ENCODE peak calls at places on chromosomes 13 and 19, in six cellular contexts. T, W, J, H, M and G are unnamed samples.
A peak's percentile ranks its signal among the peaks of the same experiment; 100 is the strongest.

GRCh38 chr13:35165205-35165604 is 223.1 kb downstream of the NBEA start:
- DNase-seq in T (no peak), W (no peak), J (no peak), H (no peak), M (no peak), G (no peak)

GRCh38 chr19:30011051-30011578 is 69.1 kb downstream of the URI1 start:
- DNase-seq in T (no peak), W (no peak), J (no peak), H (no peak), M (no peak), G (no peak)

GRCh38 chr19:34676697-34677385 is at the start of gene SCGB2B2:
- DNase-seq in T (no peak), W (peak; percentile 78), J (no peak), H (no peak), M (no peak), G (no peak)

GRCh38 chr19:39032164-39032918 is at the start of gene FBXO27:
- DNase-seq in T (no peak), W (no peak), J (no peak), H (no peak), M (peak; percentile 81), G (no peak)

GRCh38 chr13:20306039-20306438 is 73.9 kb upstream of the GJB6 start:
- DNase-seq in T (no peak), W (no peak), J (no peak), H (no peak), M (no peak), G (no peak)

GRCh38 chr19:43634516-43634876 is 5.2 kb downstream of the CADM4 start:
- DNase-seq in T (no peak), W (no peak), J (no peak), H (no peak), M (no peak), G (no peak)

GRCh38 chr13:36453518-36453917 is 21.2 kb downstream of the CCNA1 start:
- DNase-seq in T (peak; percentile 20), W (no peak), J (no peak), H (no peak), M (no peak), G (no peak)

GRCh38 chr13:98650376-98651107 is 73.6 kb upstream of the STK24 start:
- DNase-seq in T (no peak), W (no peak), J (peak; percentile 56), H (no peak), M (no peak), G (no peak)

GRCh38 chr13:79540504-79540903 is 59.5 kb downstream of the NDFIP2 start:
- DNase-seq in T (no peak), W (no peak), J (no peak), H (no peak), M (no peak), G (no peak)

GRCh38 chr13:26502826-26503225 is 54.7 kb upstream of the WASF3 start:
- DNase-seq in T (peak; percentile 58), W (peak; percentile 74), J (no peak), H (no peak), M (no peak), G (no peak)

GRCh38 chr19:18430417-18431144 is 7.4 kb downstream of the ISYNA1 start:
- DNase-seq in T (no peak), W (no peak), J (no peak), H (no peak), M (no peak), G (no peak)

GRCh38 chr13:114155923-114156883 is 22.9 kb upstream of the CFAP97D2 start:
- DNase-seq in T (no peak), W (no peak), J (no peak), H (no peak), M (no peak), G (peak; percentile 46)

GRCh38 chr13:110819203-110820014 is 95.5 kb downstream of the ANKRD10 start:
- DNase-seq in T (peak; percentile 75), W (peak; percentile 92), J (peak; percentile 83), H (no peak), M (peak; percentile 93), G (peak; percentile 91)

GRCh38 chr19:3457531-3458228 is 22.6 kb downstream of the SMIM24 start:
- DNase-seq in T (peak; percentile 25), W (no peak), J (no peak), H (no peak), M (peak; percentile 83), G (no peak)

GRCh38 chr19:29367701-29368306 is 154.9 kb upstream of the UQCRFS1 start:
- DNase-seq in T (no peak), W (no peak), J (no peak), H (no peak), M (no peak), G (no peak)

GRCh38 chr13:102933076-102933922 is 87.5 kb downstream of the ERCC5 start:
- DNase-seq in T (no peak), W (no peak), J (no peak), H (no peak), M (no peak), G (no peak)

GRCh38 chr19:13920940-13921744 is 15.1 kb downstream of the CC2D1A start:
- DNase-seq in T (peak; percentile 77), W (peak; percentile 58), J (no peak), H (no peak), M (no peak), G (no peak)

GRCh38 chr19:29502581-29502850 is 23.3 kb upstream of the VSTM2B start:
- DNase-seq in T (no peak), W (no peak), J (no peak), H (no peak), M (no peak), G (no peak)

GRCh38 chr19:51815038-51815437 is 20.1 kb downstream of the FPR3 start:
- DNase-seq in T (no peak), W (no peak), J (no peak), H (no peak), M (no peak), G (no peak)